ENCODE peak calls at places on chromosomes 7 and 10, in nine cellular contexts. L is activated CD4-positive, CD25-positive, alpha-beta regulatory T cell; Z is SJSA1; G is RCC 7860; I is NCI-H1930; R is NAMALWA; W is memory B cell; Q is amygdala; M is GM04503. C is an unnamed sample.

GRCh38 chr7:95772298-95772770 is at the start of gene DYNC1I1:
- DNase-seq in L (no peak), Z (peak; percentile 79), G (peak; percentile 75), I (peak; percentile 71), R (no peak), W (peak; percentile 2), Q (no peak), M (no peak), C (peak; percentile 32)

GRCh38 chr7:922334-923107 is 32.0 kb downstream of the ADAP1 start:
- DNase-seq in L (no peak), Z (peak; percentile 39), G (no peak), I (no peak), R (no peak), W (no peak), Q (no peak), M (no peak), C (no peak)

GRCh38 chr10:51312817-51313216 is 238.5 kb downstream of the PRKG1 start:
- DNase-seq in L (no peak), Z (no peak), G (no peak), I (no peak), R (no peak), W (no peak), Q (no peak), M (no peak), C (no peak)

GRCh38 chr7:1848911-1849311 is 178.8 kb downstream of the ELFN1 start:
- DNase-seq in L (no peak), Z (no peak), G (no peak), I (no peak), R (no peak), W (no peak), Q (no peak), M (no peak), C (no peak)

GRCh38 chr7:37109853-37110252 is 338.8 kb downstream of the ELMO1 start:
- DNase-seq in L (no peak), Z (no peak), G (no peak), I (no peak), R (no peak), W (no peak), Q (no peak), M (no peak), C (no peak)

GRCh38 chr7:1665721-1666250 is 4.3 kb upstream of the ELFN1 start:
- DNase-seq in L (no peak), Z (peak; percentile 41), G (peak; percentile 27), I (no peak), R (no peak), W (no peak), Q (no peak), M (no peak), C (no peak)

GRCh38 chr10:52993109-52993508 is 220.5 kb upstream of the MBL2 start:
- DNase-seq in L (no peak), Z (no peak), G (no peak), I (no peak), R (no peak), W (no peak), Q (no peak), M (no peak), C (no peak)

GRCh38 chr7:101119876-101120275 is 7.0 kb upstream of the SERPINE1 start:
- DNase-seq in L (no peak), Z (no peak), G (no peak), I (no peak), R (no peak), W (no peak), Q (no peak), M (no peak), C (no peak)

GRCh38 chr7:36119005-36119711 is 33.9 kb upstream of the EEPD1 start:
- DNase-seq in L (no peak), Z (no peak), G (peak; percentile 34), I (no peak), R (no peak), W (no peak), Q (no peak), M (peak; percentile 98), C (peak; percentile 96)

GRCh38 chr7:115548756-115549155 is 481.8 kb downstream of the TFEC start:
- DNase-seq in L (no peak), Z (no peak), G (no peak), I (no peak), R (no peak), W (no peak), Q (no peak), M (no peak), C (no peak)